ENCODE peak calls at places on chromosomes 11 and 22, in five cellular contexts. One of them, this sample, is unnamed. For H3K36me3 and H3K27me3, the result is how much of the 10 kb centered on the place peaks cover.

GRCh38 chr11:16632295-16633200 is 105.9 kb upstream of the C11orf58 start:
- DNase-seq in IMR-90: peak
- DNase-seq in cardiac muscle cell: peak
- DNase-seq in stomach: no peak
- DNase-seq in mammary epithelial cell: peak
- DNase-seq in this sample: peak

GRCh38 chr11:79055866-79056632 is 384.8 kb downstream of the TENM4 start:
- DNase-seq in IMR-90: peak
- DNase-seq in cardiac muscle cell: peak
- DNase-seq in stomach: no peak
- DNase-seq in mammary epithelial cell: no peak
- DNase-seq in this sample: no peak

GRCh38 chr11:102940714-102941588 is 14.6 kb downstream of the MMP13 start:
- DNase-seq in IMR-90: peak
- DNase-seq in cardiac muscle cell: peak
- DNase-seq in stomach: peak
- DNase-seq in mammary epithelial cell: peak
- DNase-seq in this sample: peak

GRCh38 chr11:104339383-104339831 is 175.5 kb upstream of the PDGFD start:
- DNase-seq in IMR-90: no peak
- DNase-seq in cardiac muscle cell: no peak
- DNase-seq in stomach: no peak
- DNase-seq in mammary epithelial cell: no peak
- DNase-seq in this sample: no peak

GRCh38 chr22:39132871-39133524 is 19.5 kb downstream of the CBX7 start:
- DNase-seq in IMR-90: no peak
- DNase-seq in cardiac muscle cell: no peak
- DNase-seq in stomach: no peak
- DNase-seq in mammary epithelial cell: no peak
- DNase-seq in this sample: no peak

GRCh38 chr11:15006139-15006759 is 34.1 kb upstream of the CALCA start:
- DNase-seq in IMR-90: peak
- DNase-seq in cardiac muscle cell: peak
- DNase-seq in stomach: no peak
- DNase-seq in mammary epithelial cell: peak
- DNase-seq in this sample: peak

GRCh38 chr11:103601230-103601846 is 435.1 kb upstream of the DDI1 start:
- DNase-seq in IMR-90: peak
- DNase-seq in cardiac muscle cell: peak
- DNase-seq in stomach: no peak
- DNase-seq in mammary epithelial cell: peak
- DNase-seq in this sample: peak

GRCh38 chr22:23306438-23306921 is 126.2 kb downstream of the BCR start:
- DNase-seq in IMR-90: peak
- DNase-seq in cardiac muscle cell: peak
- DNase-seq in stomach: no peak
- DNase-seq in mammary epithelial cell: peak
- DNase-seq in this sample: no peak

GRCh38 chr11:120172054-120172881 is 34.4 kb upstream of the TRIM29 start:
- DNase-seq in IMR-90: peak
- DNase-seq in cardiac muscle cell: peak
- DNase-seq in stomach: peak
- DNase-seq in mammary epithelial cell: peak
- DNase-seq in this sample: peak

GRCh38 chr11:64913171-64913727 is 3.8 kb downstream of the ATG2A start:
- DNase-seq in IMR-90: no peak
- DNase-seq in cardiac muscle cell: no peak
- DNase-seq in stomach: no peak
- DNase-seq in mammary epithelial cell: no peak
- DNase-seq in this sample: no peak

GRCh38 chr11:118883004-118883367 is 706 bp upstream of the CXCR5 start:
- DNase-seq in IMR-90: no peak
- DNase-seq in cardiac muscle cell: no peak
- DNase-seq in stomach: no peak
- DNase-seq in mammary epithelial cell: no peak
- DNase-seq in this sample: no peak

GRCh38 chr22:31952459-31952858 is 8.1 kb downstream of the YWHAH start:
- DNase-seq in IMR-90: peak
- DNase-seq in cardiac muscle cell: peak
- DNase-seq in stomach: no peak
- DNase-seq in mammary epithelial cell: peak
- DNase-seq in this sample: no peak

GRCh38 chr11:64643258-64643881 is 52.4 kb downstream of the SLC22A12 start:
- DNase-seq in IMR-90: no peak
- DNase-seq in cardiac muscle cell: peak
- DNase-seq in stomach: no peak
- DNase-seq in mammary epithelial cell: no peak
- DNase-seq in this sample: no peak

GRCh38 chr11:35486934-35487333 is 38.5 kb downstream of the PAMR1 start:
- DNase-seq in IMR-90: no peak
- DNase-seq in cardiac muscle cell: no peak
- DNase-seq in stomach: peak
- DNase-seq in mammary epithelial cell: no peak
- DNase-seq in this sample: no peak
- H3K27ac ChIP-seq in IMR-90: no peak
- H3K27ac ChIP-seq in cardiac muscle cell: no peak
- H3K27ac ChIP-seq in stomach: no peak
- H3K27ac ChIP-seq in mammary epithelial cell: no peak
- H3K27ac ChIP-seq in this sample: no peak

DNA sequence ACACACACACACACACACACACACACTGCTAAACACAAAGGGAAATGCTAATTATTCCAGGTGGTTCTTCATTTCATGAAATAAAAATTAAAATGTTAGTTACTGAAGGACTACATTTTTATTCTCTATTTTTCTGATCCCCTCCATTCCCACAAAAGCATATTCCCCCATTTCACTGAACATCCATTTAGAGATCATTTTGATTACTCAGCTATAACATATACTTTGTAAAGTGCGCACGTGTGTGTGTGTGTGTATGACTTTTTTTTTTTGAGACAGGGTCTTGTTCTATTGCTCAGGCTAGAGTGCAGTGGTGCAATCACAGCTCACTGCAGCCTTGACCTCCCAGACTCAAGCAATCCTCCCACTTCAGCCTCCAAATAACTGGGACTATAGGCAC is 42.6 kb downstream of the SLC35F2 start:
- DNase-seq in IMR-90: no peak
- DNase-seq in cardiac muscle cell: no peak
- DNase-seq in stomach: no peak
- DNase-seq in mammary epithelial cell: no peak
- DNase-seq in this sample: no peak
- H3K36me3 ChIP-seq in IMR-90: under half
- H3K36me3 ChIP-seq in cardiac muscle cell: under half
- H3K36me3 ChIP-seq in stomach: under half
- H3K36me3 ChIP-seq in mammary epithelial cell: under half
- H3K36me3 ChIP-seq in this sample: under half

DNA sequence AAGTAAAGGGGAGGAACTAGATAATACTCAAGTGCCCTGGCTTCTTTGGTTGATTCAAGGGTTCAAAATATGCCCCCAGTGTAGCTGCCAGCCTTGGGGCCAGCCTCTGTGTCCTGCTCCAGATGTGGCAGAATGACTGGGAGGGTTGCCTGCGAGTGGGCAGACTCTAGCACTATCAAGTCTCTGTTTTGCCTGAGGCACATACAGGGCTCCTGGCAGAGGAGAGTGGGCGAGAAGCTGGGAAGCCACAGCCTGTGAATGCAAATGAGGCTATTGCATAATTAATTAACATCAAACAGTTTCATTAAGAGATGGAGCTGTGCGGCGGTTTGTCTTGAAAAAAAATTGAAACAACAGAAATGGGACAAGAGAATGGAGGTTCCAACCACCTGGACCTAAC is 50.8 kb downstream of the BUD13 start:
- DNase-seq in IMR-90: no peak
- DNase-seq in cardiac muscle cell: no peak
- DNase-seq in stomach: no peak
- DNase-seq in mammary epithelial cell: no peak
- DNase-seq in this sample: no peak
- H3K27me3 ChIP-seq in IMR-90: under half
- H3K27me3 ChIP-seq in cardiac muscle cell: under half
- H3K27me3 ChIP-seq in stomach: under half
- H3K27me3 ChIP-seq in mammary epithelial cell: under half
- H3K27me3 ChIP-seq in this sample: under half

GRCh38 chr22:46619240-46619829 is 851 bp upstream of the GRAMD4 start:
- DNase-seq in IMR-90: no peak
- DNase-seq in cardiac muscle cell: peak
- DNase-seq in stomach: no peak
- DNase-seq in mammary epithelial cell: no peak
- DNase-seq in this sample: no peak
- H3K27ac ChIP-seq in IMR-90: no peak
- H3K27ac ChIP-seq in cardiac muscle cell: peak
- H3K27ac ChIP-seq in stomach: peak
- H3K27ac ChIP-seq in mammary epithelial cell: no peak
- H3K27ac ChIP-seq in this sample: no peak

GRCh38 chr11:93732237-93732892 is 8.9 kb downstream of the TAF1D start:
- DNase-seq in IMR-90: no peak
- DNase-seq in cardiac muscle cell: no peak
- DNase-seq in stomach: no peak
- DNase-seq in mammary epithelial cell: no peak
- DNase-seq in this sample: no peak

GRCh38 chr11:93730108-93731107 is 10.9 kb downstream of the TAF1D start:
- DNase-seq in IMR-90: no peak
- DNase-seq in cardiac muscle cell: no peak
- DNase-seq in stomach: no peak
- DNase-seq in mammary epithelial cell: no peak
- DNase-seq in this sample: no peak

GRCh38 chr11:93727985-93728791 is 13.1 kb downstream of the TAF1D start:
- DNase-seq in IMR-90: peak
- DNase-seq in cardiac muscle cell: no peak
- DNase-seq in stomach: no peak
- DNase-seq in mammary epithelial cell: no peak
- DNase-seq in this sample: no peak

GRCh38 chr11:93728792-93729128 is 12.5 kb downstream of the TAF1D start:
- DNase-seq in IMR-90: no peak
- DNase-seq in cardiac muscle cell: no peak
- DNase-seq in stomach: no peak
- DNase-seq in mammary epithelial cell: no peak
- DNase-seq in this sample: no peak

DNA sequence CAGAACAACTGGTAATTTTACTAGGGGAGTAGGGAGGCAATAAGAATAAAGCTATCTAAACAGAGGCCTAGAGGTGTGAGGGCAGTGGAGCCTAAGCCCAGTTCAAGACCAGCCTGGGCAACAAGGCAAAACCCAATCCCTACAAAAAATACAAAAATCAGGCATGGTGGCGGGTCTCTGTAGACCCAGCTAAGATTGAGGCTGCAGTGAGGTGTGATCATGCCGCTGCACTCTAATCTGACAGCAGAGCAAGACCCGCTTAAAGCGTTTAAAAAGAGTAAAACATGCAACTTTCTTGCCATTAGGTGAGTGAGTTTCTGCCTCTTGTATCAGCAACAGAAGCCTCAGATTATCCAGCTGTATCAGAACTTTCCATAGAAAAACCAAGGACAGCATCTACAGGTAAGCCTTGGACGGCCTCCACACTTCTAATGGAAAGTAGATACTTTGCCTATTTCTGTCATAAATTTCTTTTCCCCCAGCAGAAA is 12.1 kb downstream of the TAF1D start:
- DNase-seq in IMR-90: no peak
- DNase-seq in cardiac muscle cell: no peak
- DNase-seq in stomach: no peak
- DNase-seq in mammary epithelial cell: no peak
- DNase-seq in this sample: no peak
- H3K36me3 ChIP-seq in IMR-90: under half
- H3K36me3 ChIP-seq in cardiac muscle cell: half or more
- H3K36me3 ChIP-seq in stomach: half or more
- H3K36me3 ChIP-seq in mammary epithelial cell: half or more
- H3K36me3 ChIP-seq in this sample: half or more

DNA sequence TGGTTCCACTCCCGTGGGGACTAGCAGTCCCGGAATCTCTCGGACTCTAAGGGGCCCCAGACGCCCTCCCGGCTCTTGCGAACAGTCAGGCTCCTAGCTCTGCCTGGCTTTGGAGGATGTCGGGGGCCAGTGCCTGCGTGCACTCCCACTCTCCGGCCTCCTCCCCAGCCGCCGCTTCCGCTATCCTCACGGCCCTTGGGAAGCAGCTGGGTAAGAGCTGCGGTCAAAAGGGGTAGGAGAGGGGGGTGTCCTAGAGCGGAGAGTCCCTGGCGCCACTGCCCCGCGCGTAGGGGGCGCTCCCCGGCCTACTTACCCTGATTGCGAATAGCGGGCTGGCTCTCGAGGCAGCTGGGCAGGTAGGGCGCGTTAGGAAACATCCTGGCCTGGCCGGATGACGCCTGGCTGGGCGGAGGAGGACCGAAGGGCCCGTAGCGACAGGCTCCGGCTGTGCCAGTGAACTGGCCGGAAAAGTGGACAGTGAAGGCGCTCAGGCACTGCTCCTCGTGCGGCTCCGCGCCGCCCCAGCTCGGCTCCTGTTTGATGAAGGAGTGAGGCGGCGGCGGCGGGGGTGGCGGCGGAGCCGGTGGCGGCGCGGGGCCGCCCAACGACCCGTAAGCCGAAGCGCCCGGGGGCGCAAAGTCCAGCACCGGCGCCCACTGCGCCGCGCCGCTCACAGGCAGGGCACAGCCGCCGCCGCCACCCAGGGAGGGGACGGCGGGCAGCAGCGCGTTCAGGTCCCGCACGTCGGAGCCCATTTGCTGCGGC is 770 bp downstream of the WT1 start:
- DNase-seq in IMR-90: no peak
- DNase-seq in cardiac muscle cell: peak
- DNase-seq in stomach: no peak
- DNase-seq in mammary epithelial cell: no peak
- DNase-seq in this sample: no peak
- H3K27me3 ChIP-seq in IMR-90: half or more
- H3K27me3 ChIP-seq in cardiac muscle cell: half or more
- H3K27me3 ChIP-seq in stomach: half or more
- H3K27me3 ChIP-seq in mammary epithelial cell: half or more
- H3K27me3 ChIP-seq in this sample: under half

GRCh38 chr22:24442352-24442744 is 14.9 kb downstream of the ADORA2A start:
- DNase-seq in IMR-90: no peak
- DNase-seq in cardiac muscle cell: no peak
- DNase-seq in stomach: peak
- DNase-seq in mammary epithelial cell: no peak
- DNase-seq in this sample: no peak

GRCh38 chr22:24440718-24441405 is 13.5 kb downstream of the ADORA2A start:
- DNase-seq in IMR-90: no peak
- DNase-seq in cardiac muscle cell: no peak
- DNase-seq in stomach: peak
- DNase-seq in mammary epithelial cell: no peak
- DNase-seq in this sample: no peak

GRCh38 chr22:24441406-24442351 is 14.3 kb downstream of the ADORA2A start:
- DNase-seq in IMR-90: no peak
- DNase-seq in cardiac muscle cell: no peak
- DNase-seq in stomach: peak
- DNase-seq in mammary epithelial cell: no peak
- DNase-seq in this sample: no peak

GRCh38 chr22:24437820-24438328 is 10.5 kb downstream of the ADORA2A start:
- DNase-seq in IMR-90: no peak
- DNase-seq in cardiac muscle cell: no peak
- DNase-seq in stomach: no peak
- DNase-seq in mammary epithelial cell: peak
- DNase-seq in this sample: peak

DNA sequence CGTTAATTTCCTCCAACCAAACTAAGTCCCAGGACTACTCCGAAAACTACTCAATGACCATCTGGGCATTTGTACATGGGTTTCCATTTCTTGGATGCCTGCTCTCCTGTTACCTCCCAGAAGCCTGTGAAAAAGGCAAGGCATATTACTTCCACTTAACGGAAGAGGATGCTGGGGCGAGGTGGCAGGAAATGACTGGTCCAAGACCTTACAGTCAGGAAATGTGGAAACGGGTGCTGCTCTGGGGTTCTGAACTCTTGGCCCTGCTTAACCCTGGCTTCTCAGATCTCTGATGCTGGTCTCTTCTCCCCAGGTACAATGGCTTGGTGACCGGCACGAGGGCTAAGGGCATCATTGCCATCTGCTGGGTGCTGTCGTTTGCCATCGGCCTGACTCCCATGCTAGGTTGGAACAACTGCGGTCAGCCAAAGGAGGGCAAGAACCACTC is 12.9 kb downstream of the ADORA2A start:
- DNase-seq in IMR-90: no peak
- DNase-seq in cardiac muscle cell: no peak
- DNase-seq in stomach: no peak
- DNase-seq in mammary epithelial cell: no peak
- DNase-seq in this sample: no peak
- H3K27ac ChIP-seq in IMR-90: no peak
- H3K27ac ChIP-seq in cardiac muscle cell: no peak
- H3K27ac ChIP-seq in stomach: no peak
- H3K27ac ChIP-seq in mammary epithelial cell: no peak
- H3K27ac ChIP-seq in this sample: no peak